ENCODE peak calls at places on chromosomes 16 and 17, in six cellular contexts. I is astrocyte of the spinal cord; B is Right ventricle myocardium superior; A is GM23338; M is stimulated activated CD4-positive, alpha-beta T cell treated with anti-CD3 and anti-CD28 coated beads, TNF-alpha, amount 100 ng/mL, for 24 hours; U is transverse colon. S is an unnamed sample.

GRCh38 chr16:68910051-68910450 is 66.7 kb downstream of the TANGO6 start:
- DNase-seq in U (no peak), I (no peak), M (no peak), A (no peak), B (no peak), S (no peak)

GRCh38 chr16:50425648-50426047 is 56.9 kb upstream of the BRD7 start:
- DNase-seq in U (no peak), I (no peak), B (no peak), M (no peak), A (no peak), S (no peak)

GRCh38 chr17:80104321-80104955 is 3.1 kb downstream of the GAA start:
- DNase-seq in A (no peak), B (no peak), I (peak), M (no peak), U (no peak), S (no peak)

GRCh38 chr17:29111816-29112499 is 68.2 kb downstream of the MYO18A start:
- DNase-seq in A (peak), I (peak), U (peak), M (peak), B (peak), S (peak)

GRCh38 chr16:57424599-57424998 is 20.0 kb downstream of the CCL17 start:
- DNase-seq in M (no peak), U (no peak), A (no peak), I (no peak), B (no peak), S (no peak)

GRCh38 chr17:2055494-2056220 is 754 bp downstream of the HIC1 start:
- DNase-seq in B (peak), A (no peak), M (no peak), U (peak), I (peak), S (no peak)

GRCh38 chr16:3520398-3520797 is 19.6 kb downstream of the CLUAP1 start:
- DNase-seq in M (no peak), I (peak), U (no peak), A (no peak), B (no peak), S (no peak)

GRCh38 chr16:76985362-76985761 is 205.6 kb upstream of the MON1B start:
- DNase-seq in A (no peak), U (no peak), B (no peak), I (no peak), M (no peak), S (no peak)

GRCh38 chr17:2405247-2405926 is 4.5 kb upstream of the MNT start:
- DNase-seq in B (no peak), U (no peak), I (peak), M (no peak), A (no peak), S (no peak)

GRCh38 chr17:48002208-48002919 is 31.5 kb downstream of the CDK5RAP3 start:
- DNase-seq in A (no peak), I (peak), M (no peak), B (no peak), U (no peak), S (no peak)

GRCh38 chr16:30963925-30964511 is 6.5 kb downstream of the SETD1A start:
- DNase-seq in I (no peak), M (no peak), B (no peak), A (no peak), U (no peak), S (no peak)